ENCODE peak calls at places on chromosomes 12 and 14, in four cellular contexts. Q, T, N and F are unnamed samples.

GRCh38 chr14:31297701-31298344 is 90.2 kb upstream of the HECTD1 start:
- DNase-seq in N (no peak), T (no peak), Q (no peak), F (no peak)

GRCh38 chr14:49464885-49465284 is 121.3 kb downstream of the RPS29 start:
- DNase-seq in N (no peak), T (no peak), Q (no peak), F (no peak)

GRCh38 chr12:59149995-59150642 is 229.8 kb upstream of the LRIG3 start:
- DNase-seq in T (no peak), N (no peak), Q (peak), F (peak)

GRCh38 chr12:29428630-29429029 is 47.7 kb upstream of the ERGIC2 start:
- DNase-seq in T (no peak), N (peak), Q (peak), F (no peak)

GRCh38 chr12:53623986-53624385 is 2.2 kb downstream of the ATF7 start:
- DNase-seq in N (peak), T (no peak), Q (no peak), F (no peak)

GRCh38 chr14:29587761-29588160 is 339.9 kb downstream of the PRKD1 start:
- DNase-seq in T (no peak), N (no peak), Q (no peak), F (no peak)

GRCh38 chr12:94458882-94459772 is 540 bp downstream of the CEP83 start:
- DNase-seq in N (peak), Q (peak), T (no peak), F (no peak)

GRCh38 chr12:124412646-124413015 is 117.7 kb downstream of the RFLNA start:
- DNase-seq in N (no peak), Q (no peak), T (no peak), F (no peak)

GRCh38 chr14:32050839-32051238 is 26.3 kb upstream of the ARHGAP5 start:
- DNase-seq in T (no peak), N (no peak), Q (no peak), F (no peak)

GRCh38 chr12:128069359-128069997 is 197.5 kb upstream of the TMEM132C start:
- DNase-seq in N (peak), Q (peak), T (no peak), F (no peak)

GRCh38 chr12:109820921-109821381 is 12.2 kb downstream of the TRPV4 start:
- DNase-seq in Q (no peak), N (no peak), T (no peak), F (peak)

GRCh38 chr12:63362801-63363200 is 211.8 kb upstream of the AVPR1A start:
- DNase-seq in N (peak), T (no peak), Q (no peak), F (no peak)

GRCh38 chr12:68611094-68611818 is 557 bp downstream of the RAP1B start:
- DNase-seq in N (no peak), T (peak), Q (peak), F (no peak)

GRCh38 chr12:64029013-64029857 is 184.7 kb downstream of the SRGAP1 start:
- DNase-seq in Q (no peak), N (peak), T (no peak), F (no peak)

GRCh38 chr12:59596232-59597143 is 659 bp downstream of the SLC16A7 start:
- DNase-seq in N (peak), Q (peak), T (peak), F (no peak)

GRCh38 chr14:75454963-75455546 is 27.2 kb downstream of the JDP2 start:
- DNase-seq in T (peak), N (peak), Q (peak), F (no peak)

GRCh38 chr12:991350-992278 is 591 bp downstream of the ERC1 start:
- DNase-seq in N (no peak), Q (peak), T (no peak), F (peak)

GRCh38 chr14:103301512-103302197 is 32.4 kb upstream of the EIF5 start:
- DNase-seq in T (no peak), Q (no peak), N (no peak), F (no peak)

GRCh38 chr12:80314741-80315140 is 129.3 kb upstream of the PTPRQ start:
- DNase-seq in Q (no peak), N (no peak), T (no peak), F (no peak)

GRCh38 chr12:80316141-80316700 is 127.8 kb upstream of the PTPRQ start:
- DNase-seq in N (no peak), T (no peak), Q (no peak), F (no peak)

GRCh38 chr12:80317899-80318298 is 126.1 kb upstream of the PTPRQ start:
- DNase-seq in Q (no peak), N (no peak), T (no peak), F (no peak)

GRCh38 chr12:80313184-80313583 is 130.9 kb upstream of the PTPRQ start:
- DNase-seq in N (no peak), T (no peak), Q (no peak), F (no peak)
- TF ChIP-seq CTCF in N (no peak), T (no peak), Q (peak), F (peak)

GRCh38 chr14:55381561-55381960 is 30.1 kb downstream of the ATG14 start:
- DNase-seq in N (no peak), Q (no peak), T (no peak), F (no peak)
- TF ChIP-seq CTCF in N (no peak), Q (no peak), T (no peak), F (no peak)

DNA sequence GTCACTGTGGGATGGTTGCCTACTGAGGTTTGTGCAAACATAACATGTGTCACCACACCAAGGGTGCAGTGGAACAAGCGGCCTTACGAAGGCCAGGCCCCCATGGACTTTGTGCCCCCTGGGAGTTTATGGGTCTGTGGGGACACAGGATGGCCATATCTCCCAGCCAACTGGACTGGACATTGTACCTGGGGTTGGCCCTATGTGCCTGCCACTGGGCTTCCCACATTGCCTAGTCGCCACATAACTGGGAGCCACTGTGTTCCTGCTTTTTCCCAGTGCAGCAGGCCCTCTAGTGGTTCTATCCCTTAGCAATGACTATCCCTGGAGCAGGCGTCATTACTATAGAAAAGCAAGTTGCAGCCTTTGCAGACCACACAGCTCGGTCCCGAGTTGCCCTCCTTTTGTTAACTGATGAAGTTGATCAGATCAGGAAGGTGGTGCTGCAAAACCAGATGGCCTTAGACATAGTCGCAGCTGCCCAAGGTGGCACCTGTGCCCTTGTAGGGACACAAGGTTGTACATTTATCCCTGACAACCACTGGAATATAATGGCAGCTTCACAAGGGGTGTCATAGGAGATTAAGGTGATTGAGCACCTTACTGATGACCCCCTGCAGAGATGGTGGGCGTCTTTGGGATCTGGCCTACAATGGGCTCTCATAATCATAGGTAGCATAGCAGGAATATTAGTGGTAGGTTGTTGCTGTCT is 15.2 kb upstream of the RNASE12 start:
- DNase-seq in Q (peak), N (peak), T (no peak), F (no peak)
- TF ChIP-seq CTCF in Q (peak), N (peak), T (peak), F (peak)

GRCh38 chr12:52250048-52250990 is 17.3 kb downstream of the KRT7 start:
- DNase-seq in Q (no peak), T (no peak), N (no peak), F (no peak)
- TF ChIP-seq CTCF in Q (no peak), T (no peak), N (no peak), F (no peak)

GRCh38 chr14:105271224-105271890 is 23.0 kb downstream of the BTBD6 start:
- DNase-seq in Q (no peak), N (no peak), T (no peak), F (no peak)
- TF ChIP-seq CTCF in Q (no peak), N (no peak), T (no peak), F (no peak)

GRCh38 chr14:58571256-58571655 is 66.5 kb upstream of the DACT1 start:
- DNase-seq in N (no peak), Q (no peak), T (no peak), F (no peak)

GRCh38 chr14:58572092-58572853 is 65.5 kb upstream of the DACT1 start:
- DNase-seq in T (no peak), N (peak), Q (peak), F (no peak)

DNA sequence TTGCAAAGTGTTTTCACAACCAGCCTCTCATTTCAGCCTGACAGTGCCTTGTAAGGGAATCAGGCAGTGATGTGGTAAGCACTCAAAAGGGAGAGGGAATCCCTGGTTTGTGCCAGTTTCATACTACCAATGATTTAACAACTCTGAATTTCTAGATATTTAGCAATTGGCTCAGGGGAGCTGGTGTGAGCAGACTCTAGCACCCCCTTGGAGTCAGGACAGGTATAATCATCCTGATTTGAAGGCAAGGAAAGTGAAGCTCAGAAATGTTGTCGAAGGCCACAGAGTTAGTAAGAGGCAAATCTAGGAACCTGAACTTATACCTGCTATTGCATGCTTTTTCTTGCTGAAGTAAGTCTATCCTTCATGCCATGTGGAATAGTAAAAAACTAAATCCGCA is 63.1 kb upstream of the DACT1 start:
- DNase-seq in N (no peak), Q (no peak), T (no peak), F (no peak)
- TF ChIP-seq CTCF in N (peak), Q (no peak), T (no peak), F (peak)

GRCh38 chr12:113302925-113303640 is 31.8 kb downstream of the SLC8B1 start:
- DNase-seq in Q (no peak), T (no peak), N (no peak), F (no peak)

GRCh38 chr12:113306382-113306781 is 28.5 kb downstream of the SLC8B1 start:
- DNase-seq in T (no peak), Q (no peak), N (no peak), F (no peak)

GRCh38 chr12:113301811-113302210 is 33.1 kb downstream of the SLC8B1 start:
- DNase-seq in Q (no peak), T (no peak), N (no peak), F (no peak)

GRCh38 chr12:113302466-113302865 is 32.4 kb downstream of the SLC8B1 start:
- DNase-seq in T (no peak), N (no peak), Q (no peak), F (no peak)

GRCh38 chr12:113305281-113305856 is 29.5 kb downstream of the SLC8B1 start:
- DNase-seq in Q (no peak), N (no peak), T (no peak), F (no peak)
- TF ChIP-seq CTCF in Q (no peak), N (no peak), T (no peak), F (no peak)

DNA sequence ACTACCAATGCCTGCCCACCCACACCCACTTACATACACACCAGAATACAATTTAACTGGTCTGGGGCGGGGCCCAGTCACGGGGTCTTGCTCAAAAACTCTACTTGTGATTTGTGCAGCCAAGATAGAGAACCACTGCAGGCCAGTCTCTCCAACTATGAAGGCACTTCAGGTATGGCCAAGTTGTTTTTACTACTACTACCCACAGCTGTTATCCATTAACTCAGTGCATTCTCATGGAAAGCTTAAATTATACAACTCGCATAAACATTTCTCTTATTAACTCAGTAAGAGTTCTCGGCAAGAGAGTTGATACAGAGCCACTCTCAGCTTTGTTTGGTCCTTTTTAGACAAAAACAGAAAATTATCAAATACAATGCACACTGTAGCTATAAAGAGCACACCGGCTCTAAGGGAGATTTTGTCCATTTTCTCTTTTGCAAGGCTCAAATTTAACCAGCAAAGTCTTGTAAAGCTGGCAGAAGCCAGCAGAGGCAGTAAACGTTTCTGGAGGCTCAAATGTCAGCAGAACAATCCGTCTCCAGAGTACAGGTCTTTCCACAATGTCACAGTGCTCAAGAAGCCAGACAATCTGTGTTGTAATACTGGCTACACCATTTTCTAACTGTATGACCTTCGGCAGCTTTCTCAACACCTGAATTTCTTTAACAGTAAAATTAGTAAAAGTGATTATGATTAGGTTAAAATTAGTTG is 85.9 kb downstream of the PTGER2 start:
- DNase-seq in Q (peak), N (no peak), T (no peak), F (no peak)
- TF ChIP-seq CTCF in Q (peak), N (peak), T (no peak), F (no peak)

GRCh38 chr12:48973992-48974673 is 2.6 kb upstream of the WNT10B start:
- DNase-seq in N (peak), Q (peak), T (no peak), F (peak)
- TF ChIP-seq CTCF in N (peak), Q (peak), T (peak), F (peak)

GRCh38 chr12:120438495-120439198 is 734 bp downstream of the COX6A1 start:
- DNase-seq in T (no peak), Q (no peak), N (no peak), F (no peak)

GRCh38 chr12:120439646-120440247 is 1.8 kb downstream of the COX6A1 start:
- DNase-seq in T (peak), Q (peak), N (peak), F (peak)

GRCh38 chr12:120432772-120433525 is 5.0 kb upstream of the COX6A1 start:
- DNase-seq in T (no peak), N (no peak), Q (no peak), F (no peak)

GRCh38 chr12:120437735-120438494 is at the start of gene COX6A1:
- DNase-seq in N (peak), Q (peak), T (peak), F (peak)
- TF ChIP-seq CTCF in N (peak), Q (no peak), T (no peak), F (no peak)